ENCODE peak calls at places on chromosomes 16 and 17, in four cellular contexts. W, S, Y and E are unnamed samples.

GRCh38 chr17:7217113-7217987 is 2.3 kb downstream of the DLG4 start:
- DNase-seq in W (peak), S (peak), Y (peak), E (no peak)

GRCh38 chr17:81386646-81387234 is 8.5 kb upstream of the BAHCC1 start:
- DNase-seq in W (peak), S (no peak), Y (no peak), E (no peak)

GRCh38 chr17:27236710-27237315 is 57.1 kb upstream of the WSB1 start:
- DNase-seq in W (peak), S (peak), Y (peak), E (no peak)

GRCh38 chr16:87926246-87927194 is 9.8 kb downstream of the CA5A start:
- DNase-seq in W (no peak), S (no peak), Y (no peak), E (no peak)

GRCh38 chr16:52825882-52826281 is 226.8 kb downstream of the CHD9NB start:
- DNase-seq in W (no peak), S (no peak), Y (no peak), E (no peak)

GRCh38 chr17:29235904-29236303 is 10.8 kb upstream of the CRYBA1 start:
- DNase-seq in W (no peak), S (no peak), Y (no peak), E (no peak)

GRCh38 chr17:75824050-75824552 is 20.1 kb downstream of the UNC13D start:
- DNase-seq in W (no peak), S (no peak), Y (no peak), E (no peak)

GRCh38 chr17:8133941-8134340 is 10.0 kb upstream of the HES7 start:
- DNase-seq in W (no peak), S (no peak), Y (no peak), E (no peak)

GRCh38 chr16:78240459-78241222 is 141.2 kb downstream of the WWOX start:
- DNase-seq in W (no peak), S (no peak), Y (no peak), E (no peak)

GRCh38 chr16:78543066-78543465 is 443.6 kb downstream of the WWOX start:
- DNase-seq in W (no peak), S (no peak), Y (no peak), E (no peak)

GRCh38 chr16:48164907-48165715 is 9.3 kb upstream of the ABCC12 start:
- DNase-seq in W (peak), S (peak), Y (peak), E (no peak)

GRCh38 chr16:71628810-71629209 is 2.8 kb downstream of the MARVELD3 start:
- DNase-seq in W (no peak), S (no peak), Y (peak), E (no peak)

GRCh38 chr16:1809281-1809801 is 15.8 kb upstream of the IGFALS start:
- DNase-seq in W (no peak), S (no peak), Y (no peak), E (no peak)

GRCh38 chr16:19135201-19135838 is 21.6 kb downstream of the ITPRIPL2 start:
- DNase-seq in W (no peak), S (no peak), Y (no peak), E (no peak)